ENCODE peak calls at places on chromosomes 2 and 18, in seven cellular contexts. Y, T, I, U, A, K and M are unnamed samples.

GRCh38 chr2:41722668-41723369 is 325.0 kb upstream of the PKDCC start:
- DNase-seq in Y (peak), T (no peak), I (peak), U (peak), A (no peak), K (no peak), M (peak)

GRCh38 chr18:59300676-59301285 is 17.7 kb downstream of the CPLX4 start:
- DNase-seq in Y (no peak), T (no peak), I (no peak), U (no peak), A (no peak), K (no peak), M (no peak)

GRCh38 chr2:65377556-65378307 is 54.7 kb downstream of the SPRED2 start:
- DNase-seq in Y (no peak), T (no peak), I (no peak), U (peak), A (no peak), K (no peak), M (no peak)

GRCh38 chr2:44430340-44430739 is 68.6 kb downstream of the CAMKMT start:
- DNase-seq in Y (no peak), T (no peak), I (no peak), U (no peak), A (no peak), K (no peak), M (no peak)

GRCh38 chr2:169348321-169349002 is 13.9 kb downstream of the LRP2 start:
- DNase-seq in Y (no peak), T (no peak), I (no peak), U (no peak), A (no peak), K (no peak), M (no peak)

GRCh38 chr18:57859314-57859713 is 56.2 kb upstream of the ATP8B1 start:
- DNase-seq in Y (no peak), T (peak), I (no peak), U (no peak), A (peak), K (no peak), M (no peak)

GRCh38 chr2:196257086-196257485 is 85.7 kb upstream of the STK17B start:
- DNase-seq in Y (no peak), T (no peak), I (no peak), U (no peak), A (no peak), K (no peak), M (no peak)

GRCh38 chr18:61980355-61980754 is 87.5 kb upstream of the RNF152 start:
- DNase-seq in Y (no peak), T (no peak), I (no peak), U (no peak), A (peak), K (no peak), M (no peak)

DNA sequence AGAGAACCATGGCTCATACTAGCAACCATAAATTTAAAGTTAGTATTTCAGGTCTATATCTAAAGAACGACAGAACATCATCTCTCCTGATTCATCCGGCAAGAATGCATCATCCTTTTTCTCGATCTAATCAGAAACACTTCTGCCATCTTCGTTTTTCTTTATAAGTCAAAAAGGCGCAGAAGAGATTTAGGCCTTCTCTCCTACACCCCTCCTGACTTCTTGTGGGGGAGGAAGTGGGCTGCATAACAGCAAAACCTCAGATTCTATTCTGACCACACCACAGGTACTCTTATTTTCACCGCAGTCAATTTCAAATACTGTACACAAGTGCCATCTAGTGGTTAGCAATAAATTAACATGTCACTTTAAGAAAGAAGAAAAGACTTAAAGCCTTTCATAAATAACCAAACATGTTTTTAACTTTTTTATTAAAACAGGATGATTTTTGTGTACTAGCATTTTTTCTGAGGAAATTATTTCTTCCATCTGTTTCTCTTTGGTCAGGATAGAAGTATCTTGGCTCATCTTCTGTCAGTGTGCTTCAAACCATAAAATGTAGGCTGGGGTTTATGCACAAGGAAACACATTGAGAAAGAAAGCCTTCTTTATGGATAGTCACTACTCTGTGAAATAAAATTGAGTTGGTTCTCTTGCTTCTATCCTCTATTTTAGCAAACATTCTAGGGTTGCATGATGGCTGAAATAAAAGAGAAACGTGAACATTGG is 48.3 kb upstream of the PIK3C3 start:
- DNase-seq in Y (no peak), T (peak), I (no peak), U (peak), A (peak), K (no peak), M (no peak)
- TF ChIP-seq CTCF in Y (peak), T (peak), I (no peak), U (peak), A (peak), K (peak), M (peak)

GRCh38 chr2:175009917-175010621 is 4.9 kb upstream of the CHN1 start:
- DNase-seq in Y (no peak), T (no peak), I (no peak), U (no peak), A (no peak), K (no peak), M (no peak)
- TF ChIP-seq CTCF in Y (no peak), T (no peak), I (no peak), U (peak), A (no peak), K (no peak), M (no peak)

GRCh38 chr18:34870916-34871315 is 160.8 kb downstream of the DTNA start:
- DNase-seq in Y (no peak), T (no peak), I (no peak), U (no peak), A (no peak), K (no peak), M (no peak)

GRCh38 chr18:34866310-34866709 is 156.2 kb downstream of the DTNA start:
- DNase-seq in Y (no peak), T (no peak), I (no peak), U (no peak), A (no peak), K (no peak), M (no peak)

GRCh38 chr18:34867520-34867919 is 157.4 kb downstream of the DTNA start:
- DNase-seq in Y (no peak), T (no peak), I (no peak), U (no peak), A (no peak), K (no peak), M (no peak)

GRCh38 chr18:34864836-34865497 is 154.9 kb downstream of the DTNA start:
- DNase-seq in Y (no peak), T (no peak), I (no peak), U (no peak), A (peak), K (no peak), M (no peak)

DNA sequence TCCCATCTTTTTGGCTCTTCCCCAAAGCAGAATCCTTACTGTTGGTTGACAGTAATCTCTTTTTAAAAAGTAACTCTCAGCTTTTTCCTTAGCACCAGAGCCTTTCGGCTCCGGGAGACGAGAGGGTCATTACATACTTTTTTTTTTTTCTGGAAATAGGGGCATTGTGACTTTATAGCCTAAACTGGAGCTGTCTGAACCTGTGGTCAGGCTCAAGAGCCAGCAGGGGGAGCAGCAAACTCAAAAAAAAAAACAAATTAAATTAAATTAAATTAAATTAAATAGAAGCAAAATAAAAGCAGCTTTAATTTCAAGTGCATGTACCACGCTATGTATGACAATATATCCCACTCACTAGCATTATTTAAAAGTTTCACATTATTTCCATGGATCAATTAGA is 156.6 kb downstream of the DTNA start:
- DNase-seq in Y (no peak), T (no peak), I (no peak), U (no peak), A (no peak), K (no peak), M (no peak)
- TF ChIP-seq CTCF in Y (peak), T (no peak), I (no peak), U (peak), A (no peak), K (no peak), M (peak)

GRCh38 chr2:177192788-177193187 is 19.8 kb upstream of the HNRNPA3 start:
- DNase-seq in Y (no peak), T (no peak), I (no peak), U (no peak), A (no peak), K (no peak), M (no peak)

GRCh38 chr2:177190941-177191340 is 21.7 kb upstream of the HNRNPA3 start:
- DNase-seq in Y (no peak), T (no peak), I (no peak), U (no peak), A (no peak), K (no peak), M (no peak)

GRCh38 chr2:177193240-177193639 is 19.4 kb upstream of the HNRNPA3 start:
- DNase-seq in Y (no peak), T (peak), I (no peak), U (no peak), A (no peak), K (no peak), M (no peak)

DNA sequence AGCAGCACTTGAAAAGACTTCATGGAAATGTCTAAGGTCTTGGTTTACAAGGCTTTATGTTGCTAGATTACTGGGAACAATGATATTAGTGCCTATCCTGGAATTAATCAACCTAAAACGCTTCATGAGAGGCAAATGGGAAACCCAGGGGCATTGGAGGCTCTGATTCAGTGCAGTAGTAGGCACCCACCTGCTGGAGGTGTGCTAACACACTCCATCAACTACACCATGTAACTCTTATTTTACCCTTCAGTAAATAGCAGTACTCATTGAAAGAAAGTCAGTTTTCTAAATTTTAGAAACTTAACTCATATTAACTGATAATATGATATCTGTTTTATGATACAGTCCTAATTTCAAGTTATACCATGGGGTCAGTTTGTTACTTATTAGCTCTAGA is 17.4 kb upstream of the HNRNPA3 start:
- DNase-seq in Y (no peak), T (no peak), I (no peak), U (no peak), A (no peak), K (no peak), M (no peak)
- TF ChIP-seq CTCF in Y (no peak), T (no peak), I (no peak), U (no peak), A (no peak), K (no peak), M (no peak)

GRCh38 chr2:57510704-57511103 is 535.9 kb upstream of the VRK2 start:
- DNase-seq in Y (no peak), T (no peak), I (no peak), U (no peak), A (no peak), K (no peak), M (no peak)
- TF ChIP-seq CTCF in Y (no peak), T (no peak), I (no peak), U (peak), A (no peak), K (no peak), M (no peak)